ENCODE peak calls at places on chromosomes 2 and 18, in six cellular contexts. I, V, K, Q, F and O are unnamed samples.

GRCh38 chr18:3931013-3931315 is 481.0 kb downstream of the TGIF1 start:
- DNase-seq in Q (no peak), I (no peak), F (no peak), K (no peak), V (no peak), O (no peak)

GRCh38 chr2:55500025-55500424 is 19.5 kb upstream of the CFAP36 start:
- DNase-seq in Q (no peak), K (no peak), I (peak; percentile 66), F (no peak), V (no peak), O (peak; percentile 40)

GRCh38 chr18:49392352-49392751 is 68.1 kb downstream of the DYM start:
- DNase-seq in Q (no peak), V (no peak), I (no peak), F (no peak), K (no peak), O (no peak)

GRCh38 chr2:86037795-86038192 is 67.9 kb downstream of the POLR1A start:
- DNase-seq in F (no peak), K (no peak), I (no peak), V (no peak), Q (no peak), O (no peak)

GRCh38 chr2:20633794-20634259 is 17.1 kb downstream of the HS1BP3 start:
- DNase-seq in Q (peak; percentile 29), F (no peak), V (no peak), I (no peak), K (no peak), O (no peak)

GRCh38 chr2:241931976-241932894 is 62.7 kb downstream of the RTP5 start:
- DNase-seq in Q (no peak), V (no peak), F (no peak), I (no peak), K (no peak), O (no peak)

GRCh38 chr2:207113403-207113802 is 52.3 kb downstream of the KLF7 start:
- DNase-seq in I (no peak), F (no peak), V (peak; percentile 57), K (peak; percentile 18), Q (peak; percentile 32), O (no peak)

GRCh38 chr2:199136681-199137080 is 321.1 kb downstream of the SATB2 start:
- DNase-seq in Q (no peak), F (no peak), I (peak; percentile 50), V (no peak), K (no peak), O (peak; percentile 11)

GRCh38 chr2:10076511-10076910 is 3.7 kb downstream of the CYS1 start:
- DNase-seq in F (no peak), V (no peak), Q (no peak), I (no peak), K (no peak), O (no peak)